ENCODE peak calls at places on chromosomes 11 and 22, in ten cellular contexts. I is epithelial cell of esophagus, B is HL-60, A is OCI-LY7, J is fibroblast of lung, S is Peyer's patch, E is progenitor cell of endocrine pancreas, N is HFFc6, W is fibroblast of mammary gland, F is HFF-Myc. M is an unnamed sample.

GRCh38 chr11:130769782-130770565 is 146.3 kb downstream of the SNX19 start:
- DNase-seq in I (no peak), B (no peak), A (no peak), J (peak), S (no peak), E (no peak), N (no peak), W (peak), F (no peak), M (no peak)

GRCh38 chr11:9765320-9766101 is 101.6 kb downstream of the SWAP70 start:
- DNase-seq in I (no peak), B (no peak), A (no peak), J (peak), S (no peak), E (no peak), N (peak), W (peak), F (peak), M (no peak)

GRCh38 chr11:67345949-67346819 is 7.2 kb downstream of the POLD4 start:
- DNase-seq in I (peak), B (no peak), A (peak), J (peak), S (no peak), E (no peak), N (peak), W (peak), F (no peak), M (no peak)

GRCh38 chr11:62842171-62842717 is 2.9 kb upstream of the WDR74 start:
- DNase-seq in I (no peak), B (no peak), A (peak), J (peak), S (no peak), E (peak), N (no peak), W (no peak), F (no peak), M (no peak)

GRCh38 chr11:44416776-44417175 is 106.8 kb upstream of the ALX4 start:
- DNase-seq in I (peak), B (no peak), A (no peak), J (no peak), S (no peak), E (no peak), N (no peak), W (peak), F (no peak), M (no peak)

GRCh38 chr11:56889986-56890385 is 98.7 kb upstream of the OR5AK2 start:
- DNase-seq in I (peak), B (no peak), A (no peak), J (no peak), S (no peak), E (no peak), N (no peak), W (peak), F (no peak), M (no peak)

GRCh38 chr11:75474240-75474639 is 41.2 kb upstream of the KLHL35 start:
- DNase-seq in I (no peak), B (peak), A (peak), J (peak), S (peak), E (no peak), N (no peak), W (peak), F (no peak), M (no peak)

GRCh38 chr11:69807416-69807815 is 11.8 kb downstream of the FGF3 start:
- DNase-seq in I (no peak), B (no peak), A (no peak), J (no peak), S (no peak), E (no peak), N (no peak), W (no peak), F (no peak), M (no peak)

GRCh38 chr11:125078016-125078415 is 14.9 kb downstream of the SLC37A2 start:
- DNase-seq in I (no peak), B (no peak), A (no peak), J (no peak), S (no peak), E (no peak), N (no peak), W (no peak), F (no peak), M (no peak)

GRCh38 chr11:27553186-27553585 is 46.6 kb upstream of the LIN7C start:
- DNase-seq in I (peak), B (no peak), A (no peak), J (peak), S (no peak), E (no peak), N (no peak), W (no peak), F (no peak), M (no peak)

GRCh38 chr11:14384338-14384737 is 25.4 kb upstream of the RRAS2 start:
- DNase-seq in I (no peak), B (no peak), A (no peak), J (peak), S (no peak), E (no peak), N (peak), W (peak), F (no peak), M (no peak)

GRCh38 chr11:121538054-121538453 is 85.3 kb upstream of the SORL1-AS1 start:
- DNase-seq in I (no peak), B (no peak), A (peak), J (no peak), S (no peak), E (no peak), N (no peak), W (no peak), F (no peak), M (no peak)

GRCh38 chr11:95568236-95568635 is 221.3 kb downstream of the FAM76B start:
- DNase-seq in I (no peak), B (no peak), A (no peak), J (no peak), S (no peak), E (no peak), N (no peak), W (no peak), F (peak), M (no peak)

GRCh38 chr11:9825895-9826294 is 162.0 kb downstream of the SWAP70 start:
- DNase-seq in I (no peak), B (no peak), A (no peak), J (no peak), S (no peak), E (no peak), N (no peak), W (no peak), F (no peak), M (no peak)

GRCh38 chr11:1883342-1884122 is 8.2 kb downstream of the PRR33 start:
- DNase-seq in I (no peak), B (no peak), A (no peak), J (no peak), S (no peak), E (no peak), N (no peak), W (no peak), F (no peak), M (peak)

GRCh38 chr22:47402876-47403525 is 640.6 kb downstream of the TBC1D22A start:
- DNase-seq in I (no peak), B (no peak), A (no peak), J (no peak), S (no peak), E (no peak), N (no peak), W (no peak), F (no peak), M (peak)

GRCh38 chr11:44002191-44003093 is 45.3 kb upstream of the ACCSL start:
- DNase-seq in I (no peak), B (no peak), A (no peak), J (no peak), S (no peak), E (no peak), N (no peak), W (no peak), F (no peak), M (no peak)

GRCh38 chr11:93528252-93528651 is 14.9 kb downstream of the SMCO4 start:
- DNase-seq in I (no peak), B (no peak), A (no peak), J (no peak), S (no peak), E (no peak), N (no peak), W (no peak), F (no peak), M (no peak)

GRCh38 chr11:128373011-128373410 is 214.3 kb downstream of the ETS1 start:
- DNase-seq in I (no peak), B (no peak), A (no peak), J (no peak), S (no peak), E (no peak), N (no peak), W (no peak), F (no peak), M (no peak)

GRCh38 chr11:62602141-62603071 is 741 bp upstream of the MTA2 start:
- DNase-seq in I (peak), B (no peak), A (no peak), J (peak), S (peak), E (no peak), N (peak), W (peak), F (no peak), M (no peak)

GRCh38 chr22:37048133-37048532 is 3.4 kb upstream of the KCTD17 start:
- DNase-seq in I (no peak), B (no peak), A (no peak), J (peak), S (no peak), E (no peak), N (peak), W (no peak), F (no peak), M (no peak)

GRCh38 chr22:37044634-37045625 is 6.6 kb upstream of the KCTD17 start:
- DNase-seq in I (peak), B (no peak), A (no peak), J (no peak), S (no peak), E (no peak), N (no peak), W (no peak), F (no peak), M (no peak)

GRCh38 chr22:37043828-37044538 is 7.6 kb upstream of the KCTD17 start:
- DNase-seq in I (peak), B (peak), A (peak), J (peak), S (peak), E (peak), N (peak), W (peak), F (peak), M (no peak)

GRCh38 chr22:37046589-37046988 is 5.0 kb upstream of the KCTD17 start:
- DNase-seq in I (no peak), B (no peak), A (no peak), J (no peak), S (no peak), E (no peak), N (no peak), W (no peak), F (no peak), M (no peak)

GRCh38 chr22:37045958-37046357 is 5.6 kb upstream of the KCTD17 start:
- DNase-seq in I (peak), B (no peak), A (peak), J (peak), S (no peak), E (no peak), N (peak), W (peak), F (no peak), M (no peak)
- TF ChIP-seq CTCF in I (peak), B (peak), A (peak), J (peak), S (no peak), E (peak), N (peak), W (peak), F (peak), M (peak)

GRCh38 chr11:46345881-46346484 is 1.3 kb upstream of the DGKZ start:
- DNase-seq in I (no peak), B (no peak), A (no peak), J (no peak), S (no peak), E (no peak), N (no peak), W (no peak), F (no peak), M (no peak)

GRCh38 chr11:46347637-46348311 is 511 bp downstream of the DGKZ start:
- DNase-seq in I (no peak), B (no peak), A (no peak), J (no peak), S (peak), E (no peak), N (no peak), W (no peak), F (no peak), M (no peak)

GRCh38 chr11:46343520-46343919 is 3.7 kb upstream of the DGKZ start:
- DNase-seq in I (no peak), B (no peak), A (no peak), J (no peak), S (no peak), E (no peak), N (no peak), W (no peak), F (no peak), M (no peak)

GRCh38 chr11:46346886-46347636 is at the start of gene DGKZ:
- DNase-seq in I (peak), B (peak), A (peak), J (peak), S (peak), E (peak), N (peak), W (peak), F (no peak), M (no peak)

DNA sequence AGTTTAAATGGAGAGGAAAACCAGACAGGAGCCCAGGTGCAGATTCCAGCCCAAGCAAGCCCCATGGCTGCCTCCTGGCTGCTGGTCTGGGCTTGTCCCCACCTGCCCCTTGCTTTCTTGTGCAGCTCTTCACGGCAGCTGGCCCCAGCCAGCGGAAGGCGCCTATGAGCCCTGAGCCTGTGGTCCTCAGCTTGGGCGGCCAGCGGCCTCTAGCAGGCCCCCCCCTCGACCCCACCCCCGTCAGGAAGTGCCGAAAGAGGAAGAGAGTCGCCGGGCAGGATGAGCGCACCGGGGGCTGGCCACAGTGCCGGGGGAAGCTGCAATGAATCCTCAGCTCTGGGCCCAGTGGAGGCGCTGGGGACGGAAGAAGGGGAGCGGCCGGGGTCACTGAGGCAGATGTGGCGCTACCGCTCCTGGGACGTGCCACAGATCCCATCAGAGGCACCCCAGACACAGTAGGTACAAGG is 2.1 kb upstream of the DGKZ start:
- DNase-seq in I (peak), B (peak), A (peak), J (no peak), S (no peak), E (no peak), N (no peak), W (no peak), F (no peak), M (no peak)
- TF ChIP-seq CTCF in I (peak), B (no peak), A (no peak), J (no peak), S (no peak), E (no peak), N (no peak), W (no peak), F (no peak), M (no peak)

DNA sequence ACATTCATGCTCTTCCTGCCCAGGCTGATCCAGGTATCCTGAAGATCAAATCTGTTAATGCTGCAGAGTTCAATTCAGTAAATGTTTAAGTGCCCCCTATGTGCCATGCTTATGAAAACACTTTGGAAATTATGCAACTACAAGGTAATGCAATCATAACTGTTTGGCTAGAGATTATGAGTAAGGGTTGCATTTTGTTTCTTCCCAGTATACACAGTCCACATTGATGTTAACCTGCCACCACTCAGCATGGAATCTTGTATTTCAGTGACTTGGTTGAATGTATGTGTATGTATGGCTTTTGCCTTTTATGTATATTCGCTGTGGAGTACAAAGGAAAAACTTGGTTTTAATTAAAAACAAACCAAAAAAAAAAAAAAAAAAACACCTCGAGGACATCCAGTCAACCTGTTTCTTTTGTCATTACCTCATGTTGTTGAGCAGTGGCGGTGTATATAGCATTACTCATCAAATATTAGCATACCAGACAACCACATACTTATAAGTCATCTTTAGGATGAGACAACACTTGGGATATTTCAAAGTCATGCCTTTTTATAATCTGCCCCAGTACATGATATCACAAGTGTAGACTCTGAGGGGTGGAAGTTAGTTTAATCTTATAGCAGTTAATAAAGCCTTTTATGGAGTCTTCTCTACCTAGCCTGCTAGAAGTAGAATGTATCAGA is 86.1 kb upstream of the HORMAD2 start:
- DNase-seq in I (peak), B (peak), A (no peak), J (peak), S (no peak), E (no peak), N (peak), W (peak), F (peak), M (no peak)
- TF ChIP-seq CTCF in I (peak), B (peak), A (peak), J (peak), S (no peak), E (no peak), N (peak), W (peak), F (no peak), M (peak)

GRCh38 chr11:127110542-127110941 is 110.0 kb upstream of the KIRREL3 start:
- DNase-seq in I (no peak), B (no peak), A (no peak), J (no peak), S (no peak), E (no peak), N (no peak), W (no peak), F (no peak), M (no peak)
- TF ChIP-seq CTCF in I (no peak), B (no peak), A (no peak), J (no peak), S (no peak), E (no peak), N (no peak), W (no peak), F (no peak), M (no peak)

GRCh38 chr22:50525991-50526848 is 822 bp upstream of the SCO2 start:
- DNase-seq in I (peak), B (peak), A (peak), J (peak), S (peak), E (peak), N (peak), W (peak), F (no peak), M (peak)
- TF ChIP-seq CTCF in I (peak), B (peak), A (peak), J (peak), S (peak), E (peak), N (peak), W (no peak), F (peak), M (peak)

GRCh38 chr11:126573325-126574076 is 218.0 kb downstream of the ST3GAL4 start:
- DNase-seq in I (no peak), B (no peak), A (no peak), J (no peak), S (no peak), E (no peak), N (no peak), W (no peak), F (no peak), M (no peak)
- TF ChIP-seq CTCF in I (no peak), B (no peak), A (peak), J (no peak), S (no peak), E (peak), N (peak), W (peak), F (peak), M (peak)

GRCh38 chr22:24324137-24324536 is 53.5 kb downstream of the SPECC1L start:
- DNase-seq in I (no peak), B (no peak), A (no peak), J (no peak), S (no peak), E (no peak), N (no peak), W (no peak), F (no peak), M (no peak)

GRCh38 chr22:24326266-24326665 is 55.6 kb downstream of the SPECC1L start:
- DNase-seq in I (no peak), B (no peak), A (no peak), J (no peak), S (no peak), E (no peak), N (no peak), W (no peak), F (no peak), M (no peak)

GRCh38 chr22:24323233-24323632 is 52.6 kb downstream of the SPECC1L start:
- DNase-seq in I (no peak), B (no peak), A (no peak), J (no peak), S (no peak), E (no peak), N (no peak), W (no peak), F (no peak), M (no peak)

GRCh38 chr22:24323695-24324094 is 53.1 kb downstream of the SPECC1L start:
- DNase-seq in I (no peak), B (no peak), A (no peak), J (no peak), S (no peak), E (no peak), N (no peak), W (peak), F (no peak), M (no peak)

GRCh38 chr22:24325105-24325757 is 54.6 kb downstream of the SPECC1L start:
- DNase-seq in I (peak), B (peak), A (peak), J (peak), S (no peak), E (no peak), N (peak), W (peak), F (peak), M (no peak)
- TF ChIP-seq CTCF in I (peak), B (peak), A (peak), J (peak), S (peak), E (peak), N (peak), W (peak), F (peak), M (peak)

M was measured in chondrocyte.